ENCODE peak calls at places on chromosomes 5 and 9, in seven cellular contexts. F is upper lobe of right lung, N is neural progenitor cell, C is testis, I is A549, O is GM23338, G is sigmoid colon. Y is an unnamed sample.

GRCh38 chr9:123368481-123369153 is 12.6 kb downstream of the CRB2 start:
- DNase-seq in C (peak), G (no peak), I (no peak), O (no peak), N (no peak), F (no peak), Y (no peak)

GRCh38 chr5:28648108-28648507 is 1609.7 kb upstream of the CDH9 start:
- DNase-seq in F (no peak), O (peak), N (peak), G (no peak), I (peak), C (no peak), Y (no peak)

GRCh38 chr9:14314424-14314928 is 535 bp upstream of the NFIB start:
- DNase-seq in I (peak), C (peak), G (peak), F (peak), O (peak), N (peak), Y (peak)

GRCh38 chr5:83095973-83096539 is 18.7 kb downstream of the XRCC4 start:
- DNase-seq in G (no peak), N (no peak), O (no peak), C (no peak), F (no peak), I (peak), Y (peak)

GRCh38 chr5:180141068-180141660 is 67.8 kb downstream of the RASGEF1C start:
- DNase-seq in N (no peak), C (peak), G (no peak), O (no peak), I (no peak), F (no peak), Y (no peak)

GRCh38 chr9:114002271-114002985 is 75.7 kb downstream of the AMBP start:
- DNase-seq in N (no peak), G (peak), O (no peak), F (no peak), C (peak), I (no peak), Y (no peak)

GRCh38 chr9:124795881-124796415 is 19.0 kb downstream of the OLFML2A start:
- DNase-seq in I (no peak), C (no peak), F (no peak), G (no peak), O (peak), N (no peak), Y (no peak)

GRCh38 chr9:87859786-87860185 is 22.9 kb upstream of the SPATA31E1 start:
- DNase-seq in O (no peak), G (no peak), F (no peak), N (no peak), C (no peak), I (no peak), Y (no peak)

GRCh38 chr9:35075358-35075757 is 2.9 kb upstream of the VCP start:
- DNase-seq in O (no peak), F (no peak), G (peak), C (no peak), I (no peak), N (no peak), Y (no peak)

GRCh38 chr9:79382468-79382867 is 189.3 kb upstream of the TLE4 start:
- DNase-seq in C (no peak), O (no peak), F (no peak), I (no peak), G (no peak), N (no peak), Y (no peak)

GRCh38 chr5:75091597-75091996 is 39.2 kb upstream of the GCNT4 start:
- DNase-seq in F (no peak), G (no peak), C (no peak), N (no peak), I (no peak), O (no peak), Y (no peak)

GRCh38 chr5:39198080-39198479 is 21.3 kb downstream of the FYB1 start:
- DNase-seq in G (no peak), C (no peak), F (no peak), I (peak), O (no peak), N (no peak), Y (no peak)

GRCh38 chr9:107683566-107683965 is 194.0 kb upstream of the KLF4 start:
- DNase-seq in N (no peak), G (no peak), I (no peak), F (no peak), O (no peak), C (no peak), Y (no peak)

GRCh38 chr5:138035605-138036537 is 3.0 kb upstream of the FAM13B start:
- DNase-seq in G (peak), I (peak), C (peak), O (peak), F (no peak), N (peak), Y (peak)

GRCh38 chr9:126591083-126591482 is 22.6 kb upstream of the LMX1B start:
- DNase-seq in N (no peak), C (peak), F (no peak), O (no peak), I (peak), G (no peak), Y (no peak)

GRCh38 chr5:73370620-73371583 is 77.7 kb downstream of the FOXD1 start:
- DNase-seq in N (no peak), F (no peak), C (no peak), I (peak), O (no peak), G (no peak), Y (no peak)

GRCh38 chr5:14186132-14186830 is 43.1 kb downstream of the TRIO start:
- DNase-seq in C (no peak), O (no peak), G (no peak), N (no peak), I (no peak), F (no peak), Y (peak)

GRCh38 chr5:148484651-148485050 is 100.9 kb downstream of the FBXO38 start:
- DNase-seq in N (no peak), C (no peak), G (no peak), F (no peak), O (no peak), I (no peak), Y (no peak)

GRCh38 chr9:21710792-21711191 is 91.6 kb upstream of the MTAP start:
- DNase-seq in F (no peak), I (no peak), G (no peak), O (no peak), C (no peak), N (no peak), Y (no peak)

GRCh38 chr5:20020235-20020634 is 32.2 kb upstream of the CDH18 start:
- DNase-seq in G (no peak), N (no peak), O (peak), F (no peak), C (no peak), I (no peak), Y (no peak)

GRCh38 chr5:147578228-147579024 is 68.6 kb upstream of the DPYSL3 start:
- DNase-seq in F (no peak), G (no peak), N (peak), C (no peak), I (peak), O (peak), Y (no peak)

GRCh38 chr9:136961279-136962065 is 9.4 kb downstream of the LCN12 start:
- DNase-seq in N (no peak), O (no peak), F (no peak), C (peak), G (no peak), I (no peak), Y (no peak)

GRCh38 chr5:167578977-167579700 is 712.3 kb upstream of the WWC1 start:
- DNase-seq in I (no peak), F (no peak), N (no peak), C (no peak), G (no peak), O (no peak), Y (peak)

GRCh38 chr5:122805481-122805880 is 30.6 kb downstream of the SNX2 start:
- DNase-seq in N (no peak), I (no peak), C (no peak), G (no peak), O (no peak), F (no peak), Y (no peak)

GRCh38 chr9:89243296-89244061 is 64.9 kb upstream of the SHC3 start:
- DNase-seq in I (no peak), O (no peak), N (no peak), C (no peak), F (no peak), G (no peak), Y (no peak)

GRCh38 chr5:36934740-36935356 is 58.3 kb downstream of the NIPBL start:
- DNase-seq in F (no peak), C (no peak), G (no peak), O (no peak), N (no peak), I (no peak), Y (no peak)

GRCh38 chr5:139275536-139276297 is 17.8 kb upstream of the MATR3 start:
- DNase-seq in O (no peak), N (peak), I (no peak), G (no peak), F (no peak), C (no peak), Y (no peak)

GRCh38 chr9:130451509-130452388 is 7.0 kb downstream of the ASS1 start:
- DNase-seq in C (peak), G (peak), O (peak), N (no peak), F (peak), I (peak), Y (peak)

GRCh38 chr5:53537711-53538110 is 22.7 kb upstream of the NDUFS4 start:
- DNase-seq in F (no peak), G (no peak), N (no peak), C (no peak), I (no peak), O (no peak), Y (no peak)

GRCh38 chr9:23464275-23464674 is 361.8 kb downstream of the ELAVL2 start:
- DNase-seq in F (no peak), O (no peak), G (no peak), N (no peak), I (no peak), C (no peak), Y (no peak)

GRCh38 chr5:73826761-73827450 is 200.9 kb downstream of the ARHGEF28 start:
- DNase-seq in G (no peak), O (peak), N (no peak), C (peak), F (no peak), I (peak), Y (peak)

GRCh38 chr9:10921671-10922070 is 308.9 kb upstream of the PTPRD start:
- DNase-seq in F (no peak), G (no peak), O (peak), C (no peak), I (no peak), N (peak), Y (no peak)

DNA sequence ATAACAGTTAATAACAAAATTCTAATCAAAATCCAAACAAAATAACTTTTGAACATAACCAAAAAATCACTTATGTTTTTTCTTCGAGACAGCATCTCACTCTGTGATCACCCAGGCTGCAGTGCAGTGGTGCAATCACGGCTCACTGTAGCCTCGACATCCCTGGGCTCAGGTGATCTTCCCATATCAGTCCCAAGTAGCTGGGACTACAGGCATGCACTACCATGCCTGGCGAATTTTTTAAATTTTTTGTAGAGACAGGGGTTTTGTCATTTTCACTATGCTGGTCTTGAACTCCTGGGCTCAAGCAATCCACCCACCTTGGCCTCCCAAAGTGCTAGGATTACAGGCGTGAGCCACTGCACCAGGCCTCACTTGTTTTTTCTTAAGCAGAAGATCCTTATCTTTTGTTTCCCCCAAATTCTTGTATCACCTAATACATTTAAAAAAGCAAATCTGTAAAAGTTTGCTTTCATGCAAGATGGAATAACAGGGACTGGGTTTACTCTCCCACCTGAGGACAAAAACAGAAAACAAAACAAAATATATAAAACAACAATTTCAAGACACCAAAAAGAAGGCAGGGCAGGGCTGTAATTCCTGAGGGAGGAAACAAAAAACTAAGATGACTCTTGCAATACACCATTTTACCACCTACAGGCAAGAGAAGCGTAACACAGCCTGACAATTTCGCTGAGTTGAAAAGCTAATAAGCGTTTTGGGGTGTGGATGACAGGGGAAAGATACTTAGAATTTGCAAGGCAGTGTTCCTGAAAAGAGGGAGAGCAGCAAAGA is 71.4 kb downstream of the RAPGEF6 start:
- DNase-seq in G (no peak), O (peak), F (no peak), I (peak), N (peak), C (no peak), Y (no peak)
- TF ChIP-seq CTCF in G (no peak), O (peak), F (no peak), I (no peak), N (peak), C (no peak), Y (no peak)

GRCh38 chr9:96620155-96620514 is 492 bp upstream of the CDC14B start:
- DNase-seq in O (no peak), C (no peak), I (no peak), N (peak), F (no peak), G (no peak), Y (no peak)

GRCh38 chr9:96621619-96622018 is 2.0 kb upstream of the CDC14B start:
- DNase-seq in C (no peak), G (no peak), F (no peak), I (no peak), O (peak), N (no peak), Y (no peak)

GRCh38 chr9:96619491-96620154 is at the start of gene CDC14B:
- DNase-seq in C (peak), O (peak), I (peak), N (peak), G (peak), F (peak), Y (peak)

GRCh38 chr9:96619109-96619435 is 571 bp downstream of the CDC14B start:
- DNase-seq in F (no peak), O (no peak), C (peak), I (no peak), N (no peak), G (peak), Y (no peak)

DNA sequence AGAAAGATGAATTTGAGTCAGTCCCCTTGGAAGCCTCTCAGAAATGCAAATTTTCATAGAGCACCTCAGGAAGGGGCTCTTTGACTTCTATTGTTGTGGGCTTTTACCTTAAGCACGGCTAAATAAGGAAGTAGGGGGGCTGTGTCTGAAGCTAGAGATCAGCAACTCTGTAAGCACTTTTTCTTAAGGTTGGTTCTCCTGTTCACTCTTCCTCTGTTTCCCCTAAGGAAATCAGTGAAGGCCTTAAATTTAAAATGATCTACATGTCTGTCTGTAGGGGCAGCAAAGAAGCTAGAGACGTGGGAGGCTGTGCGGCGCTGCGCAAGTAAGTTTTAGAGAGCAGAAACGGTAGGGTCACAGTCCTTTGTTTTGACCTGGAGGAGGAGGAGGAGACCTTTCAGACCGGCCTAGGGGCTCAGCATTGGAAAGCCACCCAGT is 1.2 kb upstream of the CDC14B start:
- DNase-seq in I (no peak), F (no peak), N (peak), O (peak), G (no peak), C (no peak), Y (no peak)
- H3K4me3 ChIP-seq in I (no peak), F (no peak), N (peak), O (peak), G (no peak), C (no peak), Y (no peak)

GRCh38 chr9:108894225-108894997 is 32.3 kb downstream of the ACTL7A start:
- DNase-seq in C (no peak), F (no peak), N (no peak), O (no peak), G (no peak), I (no peak), Y (no peak)

GRCh38 chr9:108884701-108885100 is 22.6 kb downstream of the ACTL7A start:
- DNase-seq in I (no peak), G (no peak), O (no peak), C (no peak), F (no peak), N (no peak), Y (no peak)

GRCh38 chr9:108885643-108886348 is 23.7 kb downstream of the ACTL7A start:
- DNase-seq in I (peak), C (peak), G (no peak), O (no peak), N (no peak), F (no peak), Y (peak)

GRCh38 chr9:108889649-108890067 is 27.6 kb downstream of the ACTL7A start:
- DNase-seq in O (peak), C (no peak), N (peak), G (no peak), F (no peak), I (no peak), Y (peak)
- TF ChIP-seq CTCF in O (peak), C (peak), N (peak), G (no peak), F (no peak), I (peak), Y (peak)

DNA sequence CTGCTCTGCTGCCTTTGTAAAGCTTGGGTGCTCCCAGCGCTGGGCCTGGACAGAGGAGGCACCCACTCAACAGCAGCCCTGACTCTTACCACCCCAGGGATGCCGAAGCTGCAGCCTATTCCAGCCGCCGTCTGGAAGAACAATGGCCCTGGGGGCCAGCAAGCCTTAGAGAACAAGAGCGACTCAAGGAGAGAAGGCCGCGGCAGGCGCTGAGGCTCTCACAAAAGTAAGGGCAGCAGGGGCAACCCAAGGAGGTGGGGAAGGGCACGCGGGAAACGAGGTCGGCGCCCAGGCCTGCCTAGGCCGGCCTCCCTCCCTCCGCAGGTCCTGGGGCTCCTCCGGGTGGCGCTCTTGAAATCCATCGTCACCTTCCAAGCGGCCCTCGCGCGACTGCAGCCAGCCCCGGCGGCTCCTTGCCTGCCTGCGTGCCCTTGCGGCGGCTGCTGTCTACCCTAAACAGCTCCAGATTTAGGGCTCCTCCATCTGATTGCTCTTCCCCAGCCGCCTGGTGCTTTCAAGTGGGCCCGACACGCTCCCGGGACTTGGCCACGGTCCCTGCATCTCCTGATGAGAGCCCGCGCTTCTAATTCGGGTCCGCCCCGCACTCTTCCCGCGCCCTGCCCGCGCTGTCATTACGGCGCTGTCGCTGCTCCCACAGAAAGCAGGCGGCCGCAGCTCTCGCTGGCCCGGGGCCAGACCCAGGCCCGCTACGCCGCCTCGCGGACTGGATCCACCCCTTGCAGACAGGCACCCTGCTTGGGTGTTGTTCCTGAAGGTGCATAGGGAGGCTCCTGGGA is 213.3 kb downstream of the SEMA6A start:
- DNase-seq in G (peak), C (peak), F (peak), I (no peak), O (peak), N (peak), Y (no peak)
- H3K4me3 ChIP-seq in G (peak), C (peak), F (peak), I (no peak), O (peak), N (peak), Y (peak)

GRCh38 chr5:65209341-65209740 is 272.4 kb downstream of the ADAMTS6 start:
- DNase-seq in F (no peak), N (no peak), O (no peak), G (no peak), C (no peak), I (no peak), Y (peak)

GRCh38 chr5:65213921-65214525 is 267.7 kb downstream of the ADAMTS6 start:
- DNase-seq in C (peak), I (peak), G (no peak), F (no peak), O (peak), N (peak), Y (no peak)
- TF ChIP-seq CTCF in C (no peak), I (peak), G (no peak), F (peak), O (peak), N (peak), Y (peak)

GRCh38 chr5:127549551-127549950 is 32.1 kb downstream of the PRRC1 start:
- DNase-seq in G (no peak), I (no peak), F (no peak), N (no peak), O (no peak), C (no peak), Y (no peak)

GRCh38 chr5:127556609-127557348 is 39.3 kb downstream of the PRRC1 start:
- DNase-seq in F (no peak), N (no peak), I (no peak), C (no peak), O (no peak), G (no peak), Y (no peak)

GRCh38 chr5:127550652-127551409 is 33.4 kb downstream of the PRRC1 start:
- DNase-seq in C (no peak), N (no peak), I (no peak), G (no peak), O (no peak), F (no peak), Y (no peak)

GRCh38 chr5:127555826-127556225 is 38.4 kb downstream of the PRRC1 start:
- DNase-seq in N (no peak), F (no peak), C (no peak), I (no peak), O (no peak), G (no peak), Y (no peak)

DNA sequence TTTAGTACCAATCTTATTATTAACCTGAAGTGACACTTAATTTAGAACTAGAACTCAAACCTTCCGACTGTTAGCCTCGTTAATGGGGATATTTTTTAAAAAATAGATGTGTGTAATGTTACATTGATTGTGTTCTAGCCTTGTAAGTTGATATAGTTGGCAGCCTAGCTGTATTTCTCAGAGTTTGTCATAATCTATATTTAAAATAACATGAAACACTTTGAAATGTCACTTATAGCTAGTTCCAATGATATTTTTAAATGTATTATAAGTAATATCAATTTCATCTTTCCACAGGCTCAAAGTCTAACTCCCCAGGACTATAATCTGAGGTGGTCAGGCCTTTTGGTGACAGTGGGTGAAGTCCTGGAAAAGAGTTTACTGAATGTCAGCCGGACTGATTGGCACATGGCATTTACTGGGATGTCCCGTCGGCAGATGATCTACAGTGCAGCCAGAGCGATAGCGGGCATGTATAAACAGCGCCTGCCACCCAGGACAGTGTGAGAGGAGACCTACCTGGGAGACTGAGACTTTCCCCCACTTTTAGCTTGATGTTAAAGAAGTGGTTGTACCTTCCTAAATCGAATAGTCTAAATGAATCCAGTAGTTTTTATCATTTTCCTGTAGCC is 34.1 kb downstream of the PRRC1 start:
- DNase-seq in N (no peak), C (no peak), F (no peak), O (no peak), G (no peak), I (no peak), Y (no peak)
- H3K4me3 ChIP-seq in N (no peak), C (no peak), F (no peak), O (no peak), G (no peak), I (no peak), Y (no peak)